ENCODE peak calls at places on chromosomes 7 and 10, in five cellular contexts. W, P, V, Z and X are unnamed samples. For H3K4me1, the result is how much of the 10 kb centered on the place peaks cover.

GRCh38 chr7:66554326-66554725 is 74.4 kb upstream of the KCTD7 start:
- DNase-seq in W (no peak), P (no peak), V (no peak), Z (no peak), X (peak)

GRCh38 chr10:58641708-58642107 is 129.0 kb downstream of the BICC1 start:
- DNase-seq in W (no peak), P (no peak), V (no peak), Z (no peak), X (no peak)

GRCh38 chr10:3229815-3230214 is 57.2 kb upstream of the PITRM1 start:
- DNase-seq in W (no peak), P (no peak), V (no peak), Z (no peak), X (no peak)

GRCh38 chr10:61942997-61943457 is 41.5 kb downstream of the ARID5B start:
- DNase-seq in W (no peak), P (no peak), V (no peak), Z (no peak), X (no peak)

GRCh38 chr7:150450491-150450992 is at the start of gene GIMAP8:
- DNase-seq in W (no peak), P (peak), V (peak), Z (peak), X (peak)

GRCh38 chr7:131061158-131061557 is 266.5 kb upstream of the MKLN1 start:
- DNase-seq in W (no peak), P (no peak), V (no peak), Z (no peak), X (no peak)

GRCh38 chr7:75695036-75695435 is 43.7 kb downstream of the HIP1 start:
- DNase-seq in W (no peak), P (no peak), V (no peak), Z (no peak), X (peak)

GRCh38 chr7:26454180-26454579 is 162.5 kb downstream of the SNX10 start:
- DNase-seq in W (no peak), P (no peak), V (no peak), Z (no peak), X (no peak)

GRCh38 chr10:122567056-122567660 is 6.6 kb downstream of the DMBT1 start:
- DNase-seq in W (peak), P (no peak), V (no peak), Z (no peak), X (no peak)

GRCh38 chr10:91220954-91221696 is 662 bp downstream of the PCGF5 start:
- DNase-seq in W (peak), P (no peak), V (no peak), Z (peak), X (no peak)

GRCh38 chr7:128831994-128832879 is 2.0 kb downstream of the FLNC start:
- DNase-seq in W (peak), P (no peak), V (no peak), Z (peak), X (peak)

GRCh38 chr10:27747096-27747451 is 1.5 kb upstream of the MKX start:
- DNase-seq in W (peak), P (no peak), V (no peak), Z (no peak), X (no peak)

DNA sequence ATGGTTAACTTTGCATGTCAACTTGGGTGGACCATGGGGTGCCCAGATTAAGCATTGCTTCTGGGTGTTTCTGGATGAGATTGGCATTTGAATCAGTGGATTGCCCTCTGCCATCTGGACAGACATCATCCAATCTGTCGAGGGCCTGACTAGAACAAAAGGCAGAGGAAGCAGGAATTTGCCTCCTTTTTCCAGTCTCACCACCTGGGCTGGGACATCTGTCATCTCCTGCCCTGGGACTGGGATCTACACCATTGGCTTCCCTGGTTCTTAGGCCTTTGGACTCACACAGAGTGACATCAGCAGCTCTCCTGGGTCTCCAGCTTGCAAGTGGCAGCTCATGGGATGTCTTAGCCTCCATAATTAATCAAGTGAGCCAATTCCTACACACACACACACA is 10.3 kb downstream of the SLC13A4 start:
- DNase-seq in W (no peak), P (no peak), V (no peak), Z (no peak), X (no peak)
- H3K27ac ChIP-seq in W (peak), P (no peak), V (no peak), Z (no peak), X (no peak)

GRCh38 chr7:42156541-42156865 is 80.5 kb downstream of the GLI3 start:
- DNase-seq in W (no peak), P (no peak), V (no peak), Z (no peak), X (no peak)

GRCh38 chr7:42155836-42156540 is 81.0 kb downstream of the GLI3 start:
- DNase-seq in W (no peak), P (no peak), V (no peak), Z (no peak), X (no peak)

GRCh38 chr7:42156957-42157721 is 79.9 kb downstream of the GLI3 start:
- DNase-seq in W (no peak), P (no peak), V (no peak), Z (no peak), X (no peak)

GRCh38 chr7:42161723-42162122 is 75.3 kb downstream of the GLI3 start:
- DNase-seq in W (no peak), P (no peak), V (no peak), Z (no peak), X (no peak)

GRCh38 chr7:42159150-42159549 is 77.9 kb downstream of the GLI3 start:
- DNase-seq in W (no peak), P (no peak), V (no peak), Z (no peak), X (no peak)
- TF ChIP-seq CTCF in W (no peak), P (no peak), V (no peak), Z (no peak), X (no peak)

DNA sequence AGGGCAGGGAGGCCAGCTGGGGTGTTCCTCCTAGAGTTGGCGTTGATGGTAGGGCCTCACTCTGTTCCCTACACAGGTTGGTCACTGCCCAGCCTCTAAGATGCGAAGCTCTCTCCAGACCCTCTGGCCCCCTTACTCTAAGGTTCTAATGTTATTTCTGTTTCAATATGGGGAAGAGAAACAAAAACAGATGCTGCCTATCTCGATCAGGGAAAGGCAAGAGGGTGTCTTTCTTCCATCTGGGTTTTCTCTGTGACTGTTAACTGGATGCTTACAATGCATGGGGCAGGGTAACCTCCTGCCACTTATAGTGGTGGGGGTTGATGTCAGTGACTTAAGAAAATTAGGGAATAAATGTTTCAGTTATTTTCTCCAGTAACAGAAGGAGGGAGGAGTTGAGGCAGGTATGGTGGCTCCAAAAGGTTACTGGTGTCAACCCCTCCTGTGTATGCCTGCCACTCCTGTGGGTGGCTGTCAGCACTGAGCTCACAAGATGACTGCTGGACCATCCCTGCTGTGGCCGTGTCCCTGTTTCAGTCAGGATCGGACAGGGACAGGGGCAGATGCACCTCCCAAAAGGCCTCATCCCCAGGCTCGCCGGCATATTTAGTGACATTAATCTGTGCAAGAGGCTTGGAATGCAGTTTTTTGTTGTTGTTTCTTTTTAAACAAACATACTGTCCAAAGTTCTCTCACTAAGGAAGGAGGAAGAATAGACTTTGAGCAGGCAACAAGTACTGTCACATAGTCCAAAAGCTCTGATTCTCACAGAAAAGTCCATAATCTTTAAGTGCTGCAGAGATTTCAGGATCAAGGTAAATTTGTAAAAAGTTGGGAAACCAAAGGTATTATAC is 39.6 kb upstream of the SYPL1 start:
- DNase-seq in W (no peak), P (no peak), V (no peak), Z (no peak), X (no peak)
- H3K4me1 ChIP-seq in W (under half), P (under half), V (under half), Z (under half), X (under half)

GRCh38 chr10:86966008-86966654 is 2.2 kb upstream of the ADIRF start:
- DNase-seq in W (no peak), P (peak), V (no peak), Z (no peak), X (no peak)
- H3K27ac ChIP-seq in W (no peak), P (no peak), V (peak), Z (peak), X (no peak)

DNA sequence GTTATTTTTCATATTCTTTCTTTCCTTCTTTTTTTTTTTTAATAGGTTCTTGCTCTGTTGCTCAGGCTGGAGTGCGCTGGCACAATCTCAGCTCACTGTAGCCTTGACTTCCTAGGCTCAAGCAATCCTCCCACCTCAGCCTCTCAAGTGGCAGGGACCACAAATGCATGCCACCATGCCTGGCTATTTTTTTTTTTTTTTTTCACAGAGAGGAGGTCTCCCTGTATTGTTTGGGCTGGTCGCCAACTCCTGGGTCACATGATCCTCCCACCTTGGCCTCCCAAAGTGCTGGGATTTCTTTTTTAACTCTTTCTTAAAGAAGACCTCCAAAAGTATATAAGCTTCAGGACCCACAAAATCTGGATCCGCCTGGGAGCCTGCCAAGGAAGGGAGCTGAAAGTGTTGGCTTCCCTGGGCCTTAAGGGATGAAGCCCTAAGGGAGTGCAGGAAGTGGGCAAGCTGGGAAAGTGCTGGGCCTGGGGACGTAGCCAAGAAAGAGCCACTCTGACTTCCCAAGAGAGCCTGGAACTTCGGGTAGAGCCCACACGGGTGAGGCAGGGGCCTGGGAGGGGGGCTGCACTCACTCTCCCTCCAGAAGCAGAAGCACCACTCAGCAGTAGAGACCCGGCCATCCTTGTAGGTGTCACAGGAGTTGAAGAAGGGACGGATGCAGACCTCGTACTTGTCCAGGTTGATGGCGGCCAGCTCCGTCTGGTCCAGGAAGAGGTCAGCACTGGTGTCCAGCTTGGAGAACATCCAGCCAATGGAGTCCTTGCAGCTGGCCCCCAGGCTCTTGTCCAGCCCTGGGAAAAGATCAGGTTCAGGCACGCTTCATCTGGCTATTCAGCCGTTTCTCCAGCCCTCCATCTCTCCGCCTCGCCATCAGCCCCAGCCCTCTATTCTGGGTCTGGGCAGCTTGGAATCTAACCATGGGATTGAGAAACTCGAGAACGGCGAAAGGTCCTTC is 21.8 kb downstream of the SPOCK2 start:
- DNase-seq in W (no peak), P (no peak), V (peak), Z (peak), X (no peak)
- TF ChIP-seq CTCF in W (no peak), P (no peak), V (no peak), Z (no peak), X (no peak)

DNA sequence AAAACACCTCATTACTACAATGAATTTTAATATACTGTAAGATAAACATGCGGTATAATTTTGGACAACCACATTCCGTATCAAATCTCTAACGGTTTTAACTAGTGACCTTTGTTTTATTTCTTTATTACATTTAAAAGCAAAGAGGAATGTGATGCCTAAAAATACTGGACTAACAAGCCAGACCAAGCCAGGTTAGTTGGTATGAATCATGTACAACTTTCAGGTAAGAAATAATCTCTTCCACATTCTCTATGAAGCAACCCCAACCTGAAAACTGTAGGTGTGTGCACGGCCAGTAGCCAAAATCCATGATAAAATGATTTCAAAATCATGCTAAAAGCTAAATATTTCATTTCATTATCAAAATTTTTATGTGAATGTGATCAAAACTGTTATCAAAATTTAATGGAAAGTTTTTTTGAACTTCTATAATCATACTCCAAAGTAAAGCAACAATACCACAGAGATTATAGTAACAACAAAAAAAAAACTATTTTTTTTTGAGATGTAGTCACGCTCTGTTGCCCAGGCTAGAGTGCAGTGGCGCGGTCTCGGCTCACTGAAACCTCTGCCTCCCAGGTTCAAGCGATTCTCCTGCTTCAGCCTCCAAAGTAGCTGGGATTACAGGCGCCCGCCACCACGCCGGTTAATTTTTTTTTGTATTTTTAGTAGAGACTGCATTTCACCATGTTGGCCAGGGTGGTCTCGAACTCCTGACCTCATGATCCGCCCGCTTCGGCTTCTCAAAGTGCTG is 127.2 kb downstream of the NRBF2 start:
- DNase-seq in W (no peak), P (peak), V (no peak), Z (no peak), X (no peak)
- H3K4me1 ChIP-seq in W (under half), P (under half), V (under half), Z (half or more), X (half or more)

GRCh38 chr10:132626761-132627735 is 89.5 kb downstream of the INPP5A start:
- DNase-seq in W (no peak), P (no peak), V (peak), Z (peak), X (peak)
- H3K27ac ChIP-seq in W (peak), P (peak), V (no peak), Z (peak), X (no peak)